ENCODE peak calls at places on chromosomes 12 and 14, in six cellular contexts. R, L, S, P, V and E are unnamed samples.

GRCh38 chr14:53368714-53369191 is 215.6 kb upstream of the DDHD1 start:
- DNase-seq in R (no peak), L (no peak), S (no peak), P (no peak), V (peak; percentile 87), E (no peak)

GRCh38 chr14:59103396-59103795 is 85.1 kb upstream of the DAAM1 start:
- DNase-seq in P (no peak), S (no peak), L (no peak), R (no peak), V (peak; percentile 71), E (no peak)

GRCh38 chr14:73364559-73364958 is 93.8 kb downstream of the NUMB start:
- DNase-seq in L (no peak), S (no peak), P (no peak), R (no peak), V (no peak), E (no peak)

GRCh38 chr12:31226639-31227038 is 99.3 kb downstream of the SINHCAF start:
- DNase-seq in V (no peak), P (peak; percentile 20), R (no peak), L (no peak), S (no peak), E (no peak)

GRCh38 chr12:16350682-16351081 is 3.2 kb downstream of the MGST1 start:
- DNase-seq in P (no peak), L (peak; percentile 61), R (no peak), S (no peak), V (peak; percentile 96), E (no peak)

GRCh38 chr12:122730215-122731014 is at the start of gene HCAR1:
- DNase-seq in S (no peak), V (no peak), P (no peak), R (peak; percentile 70), L (no peak), E (no peak)

GRCh38 chr12:132555686-132556085 is 54.7 kb downstream of the LRCOL1 start:
- DNase-seq in L (no peak), P (no peak), R (no peak), V (no peak), S (no peak), E (no peak)

GRCh38 chr14:104749111-104749649 is 3.8 kb upstream of the SIVA1 start:
- DNase-seq in V (peak; percentile 82), P (no peak), L (no peak), S (no peak), R (no peak), E (no peak)

GRCh38 chr14:89276424-89276975 is 140.5 kb downstream of the FOXN3 start:
- DNase-seq in P (no peak), R (peak; percentile 65), V (no peak), L (peak; percentile 13), S (no peak), E (no peak)

GRCh38 chr14:102095871-102096568 is 9.2 kb upstream of the HSP90AA1 start:
- DNase-seq in R (peak; percentile 99), V (no peak), P (peak; percentile 23), L (no peak), S (no peak), E (no peak)

GRCh38 chr14:74018029-74018703 is 922 bp downstream of the ENTPD5 start:
- DNase-seq in R (peak; percentile 57), L (no peak), V (peak; percentile 81), P (no peak), S (no peak), E (peak; percentile 5)

GRCh38 chr14:86774916-86775315 is 1218.1 kb downstream of the GALC start:
- DNase-seq in V (no peak), R (no peak), S (no peak), P (no peak), L (no peak), E (no peak)

GRCh38 chr12:116153983-116154382 is 123.5 kb downstream of the MED13L start:
- DNase-seq in L (no peak), P (no peak), V (no peak), R (no peak), S (no peak), E (no peak)

GRCh38 chr14:78143489-78144145 is 26.6 kb upstream of the NRXN3 start:
- DNase-seq in R (no peak), L (no peak), V (peak; percentile 45), P (no peak), S (no peak), E (no peak)

GRCh38 chr14:54565236-54566151 is 1.4 kb upstream of the SAMD4A start:
- DNase-seq in P (peak; percentile 63), S (peak; percentile 82), R (peak; percentile 75), L (peak; percentile 94), V (peak; percentile 96), E (peak; percentile 70)

GRCh38 chr14:23588884-23589598 is 10.5 kb upstream of the JPH4 start:
- DNase-seq in P (peak; percentile 93), R (peak; percentile 94), S (peak; percentile 78), L (peak; percentile 93), V (peak; percentile 80), E (peak; percentile 78)

GRCh38 chr12:78035913-78036658 is 205.4 kb downstream of the NAV3 start:
- DNase-seq in R (no peak), S (no peak), V (no peak), P (no peak), L (peak; percentile 18), E (no peak)

GRCh38 chr12:29725587-29726320 is 58.0 kb downstream of the TMTC1 start:
- DNase-seq in P (peak; percentile 77), V (peak; percentile 58), S (no peak), R (no peak), L (no peak), E (no peak)

GRCh38 chr14:105460116-105460515 is 14.5 kb upstream of the CRIP2 start:
- DNase-seq in P (no peak), V (no peak), R (no peak), L (no peak), S (no peak), E (no peak)

GRCh38 chr12:103175625-103176024 is 218.2 kb downstream of the ASCL1 start:
- DNase-seq in L (no peak), S (no peak), R (no peak), P (no peak), V (no peak), E (no peak)

GRCh38 chr14:103123634-103124500 is 606 bp downstream of the TNFAIP2 start:
- DNase-seq in P (no peak), S (no peak), V (peak; percentile 76), L (peak; percentile 58), R (peak; percentile 13), E (no peak)

GRCh38 chr12:113587720-113588119 is 116.0 kb upstream of the LHX5 start:
- DNase-seq in S (no peak), R (no peak), P (no peak), L (no peak), V (no peak), E (no peak)

GRCh38 chr12:46523863-46524770 is 151.5 kb upstream of the SLC38A2 start:
- DNase-seq in R (no peak), L (peak; percentile 52), S (peak; percentile 15), V (peak; percentile 98), P (no peak), E (no peak)

GRCh38 chr14:88463318-88463717 is 77.9 kb downstream of the SPATA7 start:
- DNase-seq in P (peak; percentile 39), L (no peak), V (peak; percentile 13), R (no peak), S (no peak), E (no peak)

GRCh38 chr12:96056646-96057455 is 21.5 kb upstream of the LTA4H start:
- DNase-seq in L (no peak), P (no peak), R (no peak), V (no peak), S (no peak), E (no peak)

GRCh38 chr12:20189767-20190166 is 178.6 kb upstream of the PDE3A start:
- DNase-seq in R (no peak), L (no peak), S (no peak), V (no peak), P (peak; percentile 99), E (no peak)

GRCh38 chr14:36604757-36605505 is 22.5 kb upstream of the NKX2-8 start:
- DNase-seq in V (peak; percentile 76), P (peak; percentile 77), R (peak; percentile 100), L (peak; percentile 51), S (no peak), E (peak; percentile 3)

GRCh38 chr14:68779761-68780323 is 13.0 kb downstream of the ZFP36L1 start:
- DNase-seq in V (peak; percentile 97), R (no peak), L (peak; percentile 26), S (peak; percentile 58), P (no peak), E (peak; percentile 55)

GRCh38 chr14:84090837-84091236 is 1439.1 kb upstream of the FLRT2 start:
- DNase-seq in V (no peak), R (no peak), S (no peak), P (no peak), L (no peak), E (no peak)

GRCh38 chr14:74593241-74593985 is 18.6 kb downstream of the LTBP2 start:
- DNase-seq in L (no peak), S (no peak), P (peak; percentile 81), R (no peak), V (no peak), E (no peak)

GRCh38 chr12:14289596-14289995 is 75.9 kb upstream of the ATF7IP start:
- DNase-seq in L (no peak), S (no peak), P (no peak), R (no peak), V (no peak), E (no peak)

GRCh38 chr14:89701079-89702043 is 253.2 kb downstream of the EFCAB11 start:
- DNase-seq in L (peak; percentile 85), R (peak; percentile 89), S (peak; percentile 83), P (peak; percentile 77), V (peak; percentile 89), E (peak; percentile 65)

GRCh38 chr14:51035611-51036192 is 59.2 kb downstream of the TRIM9 start:
- DNase-seq in V (no peak), L (no peak), S (no peak), P (no peak), R (no peak), E (no peak)

GRCh38 chr12:28191018-28191595 is 851 bp downstream of the CCDC91 start:
- DNase-seq in R (peak; percentile 39), L (no peak), P (peak; percentile 41), V (peak; percentile 86), S (peak; percentile 32), E (no peak)

GRCh38 chr12:125340791-125341190 is 275.6 kb downstream of the AACS start:
- DNase-seq in L (no peak), V (peak; percentile 75), S (no peak), P (no peak), R (no peak), E (no peak)

GRCh38 chr14:101017209-101017608 is 113.7 kb upstream of the RTL1 start:
- DNase-seq in P (no peak), R (no peak), L (peak; percentile 10), V (peak; percentile 74), S (no peak), E (no peak)